ENCODE peak calls at places on chromosomes 1 and 21, in four cellular contexts. H is body of pancreas, N is brain microvascular endothelial cell, B is HCT116. T is an unnamed sample. For H3K27me3, the result is how much of the 10 kb centered on the place peaks cover.

GRCh38 chr1:116066868-116067563 is 44.2 kb upstream of the MAB21L3 start:
- DNase-seq in H (no peak), N (peak), B (no peak), T (no peak)

GRCh38 chr1:160726114-160726497 is 12.9 kb upstream of the SLAMF7 start:
- DNase-seq in H (no peak), N (no peak), B (no peak), T (no peak)

GRCh38 chr1:117166076-117166475 is 44.5 kb upstream of the TRIM45 start:
- DNase-seq in H (no peak), N (peak), B (no peak), T (no peak)

GRCh38 chr1:87759420-87759819 is 430.7 kb downstream of the LMO4 start:
- DNase-seq in H (no peak), N (no peak), B (no peak), T (no peak)

GRCh38 chr1:169102567-169102966 is 3.9 kb upstream of the ATP1B1 start:
- DNase-seq in H (no peak), N (peak), B (no peak), T (no peak)

GRCh38 chr1:234839663-234840062 is 229.7 kb upstream of the IRF2BP2 start:
- DNase-seq in H (no peak), N (no peak), B (no peak), T (no peak)

GRCh38 chr1:40182956-40183710 is 21.9 kb downstream of the RLF start:
- DNase-seq in H (no peak), N (peak), B (peak), T (no peak)

GRCh38 chr1:51061231-51061943 is 40.6 kb upstream of the C1orf185 start:
- DNase-seq in H (no peak), N (peak), B (no peak), T (no peak)

GRCh38 chr1:41528726-41529605 is 44.5 kb upstream of the EDN2 start:
- DNase-seq in H (no peak), N (no peak), B (no peak), T (no peak)

GRCh38 chr1:48817505-48818114 is 40.9 kb upstream of the BEND5 start:
- DNase-seq in H (peak), N (peak), B (peak), T (no peak)

GRCh38 chr21:35244514-35244913 is 195.4 kb upstream of the RUNX1 start:
- DNase-seq in H (peak), N (no peak), B (no peak), T (no peak)

GRCh38 chr1:118247593-118247992 is 62.6 kb upstream of the SPAG17 start:
- DNase-seq in H (no peak), N (peak), B (peak), T (no peak)

GRCh38 chr1:27588256-27589232 is 15.4 kb downstream of the AHDC1 start:
- DNase-seq in H (no peak), N (no peak), B (no peak), T (no peak)

GRCh38 chr1:72230746-72231145 is 51.6 kb downstream of the NEGR1 start:
- DNase-seq in H (no peak), N (no peak), B (no peak), T (no peak)

GRCh38 chr1:114558548-114558947 is 22.9 kb downstream of the BCAS2 start:
- DNase-seq in H (no peak), N (no peak), B (peak), T (no peak)

GRCh38 chr21:35265170-35265877 is 216.2 kb upstream of the RUNX1 start:
- DNase-seq in H (no peak), N (peak), B (peak), T (peak)

GRCh38 chr1:44531785-44532566 is 126.9 kb downstream of the RNF220 start:
- DNase-seq in H (no peak), N (peak), B (peak), T (peak)

GRCh38 chr21:45741691-45742090 is 98.2 kb downstream of the PCBP3 start:
- DNase-seq in H (no peak), N (no peak), B (no peak), T (no peak)

GRCh38 chr1:21742578-21742977 is 40.4 kb downstream of the USP48 start:
- DNase-seq in H (no peak), N (no peak), B (no peak), T (no peak)

GRCh38 chr21:46438241-46438640 is 20.4 kb upstream of the DIP2A start:
- DNase-seq in H (no peak), N (no peak), B (no peak), T (no peak)

GRCh38 chr1:28830814-28831213 is 18.8 kb downstream of the OPRD1 start:
- DNase-seq in H (no peak), N (no peak), B (no peak), T (no peak)

GRCh38 chr1:16204216-16204615 is 8.2 kb downstream of the ARHGEF19 start:
- DNase-seq in H (no peak), N (no peak), B (no peak), T (no peak)

GRCh38 chr1:16203550-16203949 is 8.9 kb downstream of the ARHGEF19 start:
- DNase-seq in H (no peak), N (no peak), B (no peak), T (no peak)

GRCh38 chr1:16205891-16206546 is 6.4 kb downstream of the ARHGEF19 start:
- DNase-seq in H (no peak), N (no peak), B (no peak), T (no peak)

GRCh38 chr1:16205333-16205671 is 7.2 kb downstream of the ARHGEF19 start:
- DNase-seq in H (no peak), N (no peak), B (no peak), T (no peak)

GRCh38 chr1:16204634-16205332 is 7.7 kb downstream of the ARHGEF19 start:
- DNase-seq in H (peak), N (no peak), B (no peak), T (no peak)
- TF ChIP-seq CTCF in H (no peak), N (peak), B (peak), T (peak)

GRCh38 chr1:226547754-226548191 is 791 bp upstream of the STUM start:
- DNase-seq in H (peak), N (peak), B (peak), T (peak)

GRCh38 chr1:226549094-226549936 is 751 bp downstream of the STUM start:
- DNase-seq in H (no peak), N (no peak), B (no peak), T (no peak)

GRCh38 chr1:226549937-226550670 is 1.5 kb downstream of the STUM start:
- DNase-seq in H (peak), N (no peak), B (peak), T (no peak)

GRCh38 chr1:226546926-226547325 is 1.6 kb upstream of the STUM start:
- DNase-seq in H (no peak), N (no peak), B (no peak), T (no peak)

DNA sequence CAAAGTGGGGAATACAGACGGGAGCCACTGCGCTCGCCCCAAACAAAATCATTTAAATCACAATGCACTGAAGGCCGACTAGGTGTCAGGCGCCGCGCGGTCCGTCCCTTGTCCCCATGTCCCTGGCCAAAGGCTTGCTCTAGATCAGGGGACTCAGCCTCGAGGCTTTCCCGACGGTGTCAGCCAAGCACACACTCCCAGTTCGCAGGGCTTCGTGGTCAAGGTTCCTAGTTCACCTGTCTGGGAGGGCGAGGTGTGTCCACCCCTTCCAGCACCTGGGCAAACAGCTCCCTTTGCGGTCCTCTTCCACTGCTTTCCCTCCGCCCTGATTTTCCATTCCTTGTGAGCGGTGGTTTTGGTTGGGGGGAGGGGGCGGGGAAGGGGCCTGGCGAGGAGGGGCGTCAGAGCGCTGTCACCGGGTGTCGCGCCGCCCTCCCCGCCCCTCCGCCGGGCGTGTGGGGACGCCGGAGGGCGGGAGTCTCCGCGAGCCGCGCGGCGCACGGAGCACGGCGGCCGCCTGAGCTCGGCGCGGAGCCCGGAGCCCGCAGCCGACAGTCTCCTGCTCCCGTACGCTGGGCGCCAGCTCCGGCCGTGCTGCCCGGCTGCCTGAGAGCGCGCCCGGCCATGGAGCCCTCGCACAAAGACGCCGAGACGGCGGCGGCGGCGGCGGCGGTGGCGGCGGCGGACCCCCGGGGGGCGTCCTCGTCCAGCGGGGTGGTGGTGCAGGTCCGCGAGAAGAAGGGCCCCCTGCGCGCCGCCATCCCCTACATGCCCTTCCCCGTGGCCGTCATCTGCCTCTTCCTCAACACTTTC is at the start of gene STUM:
- DNase-seq in H (peak), N (no peak), B (no peak), T (no peak)
- H3K4me3 ChIP-seq in H (peak), N (peak), B (no peak), T (peak)

GRCh38 chr1:36669297-36669696 is 186.6 kb upstream of the CSF3R start:
- DNase-seq in H (no peak), N (no peak), B (no peak), T (no peak)
- H3K27me3 ChIP-seq in H (under half), N (under half), B (half or more), T (under half)

GRCh38 chr1:25695991-25696330 is 79.4 kb downstream of the MAN1C1 start:
- DNase-seq in H (no peak), N (peak), B (no peak), T (peak)

GRCh38 chr1:25694591-25695007 is 78.0 kb downstream of the MAN1C1 start:
- DNase-seq in H (no peak), N (no peak), B (no peak), T (no peak)

GRCh38 chr1:25694167-25694566 is 77.6 kb downstream of the MAN1C1 start:
- DNase-seq in H (no peak), N (no peak), B (no peak), T (no peak)

GRCh38 chr1:25697426-25698220 is 81.0 kb downstream of the MAN1C1 start:
- DNase-seq in H (no peak), N (no peak), B (no peak), T (no peak)

DNA sequence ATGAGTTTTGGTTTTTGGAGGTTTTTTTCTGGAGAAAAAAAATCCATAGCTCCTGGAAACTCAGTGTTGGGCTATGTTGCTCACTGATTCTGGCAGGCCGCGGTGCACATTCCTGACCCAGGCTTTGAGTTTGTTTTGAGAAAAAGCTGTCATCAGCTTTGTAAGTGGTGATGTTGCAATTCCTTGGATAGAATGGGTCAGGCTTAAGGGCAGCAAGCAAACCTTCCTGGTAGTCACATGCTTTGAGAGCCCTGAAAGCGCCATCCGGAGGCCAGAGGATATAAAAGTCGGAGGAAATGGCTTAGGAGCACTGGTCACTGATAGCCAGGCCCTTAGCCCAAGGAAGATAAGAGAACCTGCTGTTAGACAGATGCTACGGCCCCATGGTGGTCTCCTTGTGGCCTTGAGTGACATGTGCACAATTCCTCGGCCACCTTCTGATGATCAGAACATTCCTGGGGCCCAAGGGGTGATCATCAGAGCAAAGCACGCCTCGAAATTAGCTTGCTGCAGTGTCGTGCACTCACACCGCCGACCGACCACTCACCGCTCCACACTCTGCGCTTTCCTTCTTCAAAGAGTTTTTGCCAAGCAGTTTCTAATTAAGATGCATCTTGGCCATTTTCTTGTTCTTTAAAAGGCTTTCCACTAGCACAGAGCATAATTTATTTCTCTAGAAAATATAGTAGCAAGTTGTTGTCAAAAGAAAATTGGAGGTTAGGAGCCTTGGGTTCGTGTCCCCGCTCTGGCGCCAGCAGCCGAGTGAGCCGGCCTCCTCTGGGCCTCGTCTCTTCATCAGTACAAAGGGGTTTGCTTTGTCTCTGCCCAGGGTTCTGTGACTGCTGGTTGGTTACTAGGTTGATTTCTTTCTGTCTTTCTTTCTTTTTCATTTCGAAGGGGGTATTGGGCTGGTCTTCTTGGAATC is 78.7 kb downstream of the MAN1C1 start:
- DNase-seq in H (peak), N (peak), B (no peak), T (peak)
- TF ChIP-seq CTCF in H (no peak), N (peak), B (peak), T (peak)

DNA sequence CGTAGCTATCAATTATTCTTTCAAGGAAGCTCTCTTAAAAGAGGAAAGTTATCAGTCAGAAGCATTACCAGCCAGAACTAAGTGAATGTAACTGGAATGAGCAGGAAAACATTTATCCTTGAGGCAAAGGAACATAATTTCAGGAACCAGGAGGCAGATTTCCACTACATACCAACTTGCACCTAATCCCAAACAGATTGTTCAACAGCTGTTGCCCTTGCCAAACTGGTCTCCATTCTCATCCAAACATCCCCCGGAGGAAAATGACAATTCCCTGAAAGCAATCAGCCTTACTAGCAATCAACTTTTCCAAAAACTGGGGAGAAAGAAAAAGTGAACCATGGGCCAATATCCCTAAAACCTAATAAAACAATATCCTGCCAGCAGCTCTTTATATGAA is 35.0 kb downstream of the ENAH start:
- DNase-seq in H (no peak), N (no peak), B (no peak), T (no peak)
- H3K4me3 ChIP-seq in H (no peak), N (no peak), B (no peak), T (no peak)

GRCh38 chr1:3779912-3780416 is 7.4 kb downstream of the SMIM1 start:
- DNase-seq in H (no peak), N (no peak), B (no peak), T (no peak)

GRCh38 chr1:3783651-3784474 is 11.3 kb downstream of the SMIM1 start:
- DNase-seq in H (no peak), N (no peak), B (no peak), T (no peak)

GRCh38 chr1:3778590-3779264 is 6.2 kb downstream of the SMIM1 start:
- DNase-seq in H (no peak), N (no peak), B (no peak), T (no peak)

GRCh38 chr1:3779265-3779911 is 6.8 kb downstream of the SMIM1 start:
- DNase-seq in H (no peak), N (no peak), B (no peak), T (no peak)

DNA sequence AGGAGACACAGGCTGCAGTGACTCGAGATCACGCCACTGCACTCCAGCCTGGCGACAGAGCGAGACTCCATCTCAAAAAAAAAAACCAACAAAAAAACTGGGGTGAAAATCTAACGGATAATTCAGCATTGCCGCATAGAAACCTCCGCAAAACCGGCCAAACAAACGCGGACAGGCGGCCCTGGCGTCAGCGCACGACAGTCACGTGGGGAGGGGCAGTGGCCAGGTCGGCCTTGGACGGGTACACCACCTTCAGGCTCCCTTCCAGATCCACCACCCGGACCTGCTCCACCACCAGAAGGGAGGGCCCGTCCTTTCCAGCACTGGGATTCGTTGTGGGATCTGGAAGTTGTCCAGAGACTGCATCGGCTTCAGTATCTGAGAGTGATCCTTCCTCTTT is 8.4 kb downstream of the SMIM1 start:
- DNase-seq in H (no peak), N (no peak), B (no peak), T (no peak)
- H3K27me3 ChIP-seq in H (under half), N (under half), B (under half), T (under half)